ENCODE peak calls at places on chromosomes 5 and 9, in eight cellular contexts. One of them, this sample, is unnamed.

GRCh38 chr5:123083298-123083697 is 5.7 kb upstream of the PRDM6 start:
- DNase-seq in GM12878: no peak
- DNase-seq in SK-N-SH: no peak
- DNase-seq in Panc1: no peak
- DNase-seq in GM23338: no peak
- DNase-seq in HepG2: no peak
- DNase-seq in HCT116: no peak
- DNase-seq in K562: no peak
- DNase-seq in this sample: no peak

GRCh38 chr9:107274096-107274495 is 9.0 kb upstream of the RAD23B start:
- DNase-seq in GM12878: no peak
- DNase-seq in SK-N-SH: no peak
- DNase-seq in Panc1: no peak
- DNase-seq in GM23338: peak; percentile 52
- DNase-seq in HepG2: no peak
- DNase-seq in HCT116: no peak
- DNase-seq in K562: peak; percentile 49
- DNase-seq in this sample: no peak

GRCh38 chr9:135212961-135213360 is 125.5 kb downstream of the OLFM1 start:
- DNase-seq in GM12878: no peak
- DNase-seq in SK-N-SH: no peak
- DNase-seq in Panc1: no peak
- DNase-seq in GM23338: no peak
- DNase-seq in HepG2: no peak
- DNase-seq in HCT116: no peak
- DNase-seq in K562: no peak
- DNase-seq in this sample: no peak

GRCh38 chr5:40477856-40478546 is 201.7 kb upstream of the PTGER4 start:
- DNase-seq in GM12878: no peak
- DNase-seq in SK-N-SH: no peak
- DNase-seq in Panc1: peak; percentile 74
- DNase-seq in GM23338: no peak
- DNase-seq in HepG2: no peak
- DNase-seq in HCT116: no peak
- DNase-seq in K562: no peak
- DNase-seq in this sample: no peak

GRCh38 chr5:150847334-150847695 is 994 bp downstream of the IRGM start:
- DNase-seq in GM12878: no peak
- DNase-seq in SK-N-SH: peak; percentile 4
- DNase-seq in Panc1: no peak
- DNase-seq in GM23338: no peak
- DNase-seq in HepG2: no peak
- DNase-seq in HCT116: no peak
- DNase-seq in K562: no peak
- DNase-seq in this sample: no peak

GRCh38 chr9:93397664-93398381 is 53.7 kb upstream of the FAM120A start:
- DNase-seq in GM12878: no peak
- DNase-seq in SK-N-SH: no peak
- DNase-seq in Panc1: no peak
- DNase-seq in GM23338: no peak
- DNase-seq in HepG2: no peak
- DNase-seq in HCT116: no peak
- DNase-seq in K562: no peak
- DNase-seq in this sample: no peak

GRCh38 chr5:55711531-55712022 is 547 bp downstream of the SLC38A9 start:
- DNase-seq in GM12878: no peak
- DNase-seq in SK-N-SH: no peak
- DNase-seq in Panc1: no peak
- DNase-seq in GM23338: no peak
- DNase-seq in HepG2: no peak
- DNase-seq in HCT116: no peak
- DNase-seq in K562: no peak
- DNase-seq in this sample: no peak

GRCh38 chr5:68292316-68292715 is 76.8 kb downstream of the PIK3R1 start:
- DNase-seq in GM12878: no peak
- DNase-seq in SK-N-SH: no peak
- DNase-seq in Panc1: no peak
- DNase-seq in GM23338: no peak
- DNase-seq in HepG2: no peak
- DNase-seq in HCT116: no peak
- DNase-seq in K562: no peak
- DNase-seq in this sample: no peak

DNA sequence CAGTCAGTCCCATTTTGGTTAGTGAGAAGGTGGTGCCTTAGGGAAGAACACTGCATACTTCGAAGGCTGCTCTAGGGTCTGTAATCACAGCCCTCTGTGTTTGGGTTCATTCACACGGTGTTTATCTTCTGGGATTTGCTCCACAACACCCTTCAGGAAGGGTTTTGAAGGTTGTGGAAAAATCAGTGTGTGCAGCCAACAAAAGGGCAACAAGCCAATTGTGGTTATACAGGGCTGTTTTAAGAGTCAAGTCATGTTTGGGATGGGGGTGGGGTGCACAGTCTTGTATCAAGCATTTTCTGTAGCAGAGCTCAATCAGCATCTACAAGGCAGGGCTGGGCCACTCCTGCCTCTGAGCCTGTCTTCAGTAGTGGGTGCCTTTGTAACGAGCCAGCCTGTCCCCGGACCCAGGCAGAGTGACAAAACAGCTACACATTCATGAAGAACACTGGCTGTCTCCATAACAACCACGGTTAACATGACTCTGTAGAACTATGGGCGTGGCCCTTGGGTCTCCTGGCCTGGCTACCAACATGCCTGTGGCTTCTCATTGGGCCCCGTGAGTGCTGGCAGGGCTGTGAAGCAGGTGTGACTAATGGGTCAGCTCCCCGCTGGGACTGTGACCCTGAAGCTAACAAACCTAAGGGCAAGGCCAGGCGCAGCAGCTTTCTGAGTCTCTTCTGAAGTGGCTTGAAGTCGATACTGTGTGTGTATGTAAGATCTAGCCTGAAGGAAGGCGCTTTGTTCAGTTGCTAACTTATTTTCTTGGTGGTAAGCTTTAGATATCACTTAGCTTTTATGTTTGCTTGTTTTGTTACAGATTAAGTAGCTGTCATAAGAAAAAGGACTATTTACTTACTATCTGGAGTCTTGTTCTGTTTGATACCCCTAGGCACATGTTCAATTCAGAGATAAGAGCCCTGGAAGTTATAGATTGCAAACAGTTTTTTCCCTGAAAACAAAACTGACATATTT is 27.9 kb upstream of the GOLM1 start:
- DNase-seq in GM12878: no peak
- DNase-seq in SK-N-SH: peak; percentile 22
- DNase-seq in Panc1: peak; percentile 91
- DNase-seq in GM23338: peak; percentile 94
- DNase-seq in HepG2: peak; percentile 79
- DNase-seq in HCT116: peak; percentile 96
- DNase-seq in K562: peak; percentile 59
- DNase-seq in this sample: no peak
- TF ChIP-seq POLR2AphosphoS5 in GM12878: no peak
- TF ChIP-seq POLR2AphosphoS5 in SK-N-SH: no peak
- TF ChIP-seq POLR2AphosphoS5 in Panc1: peak; percentile 46
- TF ChIP-seq POLR2AphosphoS5 in GM23338: no peak
- TF ChIP-seq POLR2AphosphoS5 in HepG2: no peak
- TF ChIP-seq POLR2AphosphoS5 in HCT116: peak; percentile 34
- TF ChIP-seq POLR2AphosphoS5 in K562: no peak
- TF ChIP-seq POLR2AphosphoS5 in this sample: no peak

GRCh38 chr5:115389799-115390382 is 93.4 kb upstream of the CCDC112 start:
- DNase-seq in GM12878: no peak
- DNase-seq in SK-N-SH: no peak
- DNase-seq in Panc1: no peak
- DNase-seq in GM23338: peak; percentile 78
- DNase-seq in HepG2: no peak
- DNase-seq in HCT116: no peak
- DNase-seq in K562: no peak
- DNase-seq in this sample: no peak
- TF ChIP-seq REST in GM12878: no peak
- TF ChIP-seq REST in SK-N-SH: no peak
- TF ChIP-seq REST in Panc1: no peak
- TF ChIP-seq REST in GM23338: peak; percentile 26
- TF ChIP-seq REST in HepG2: no peak
- TF ChIP-seq REST in HCT116: no peak
- TF ChIP-seq REST in K562: no peak
- TF ChIP-seq REST in this sample: no peak

GRCh38 chr9:34992376-34992951 is 2.9 kb downstream of the DNAJB5 start:
- DNase-seq in GM12878: no peak
- DNase-seq in SK-N-SH: no peak
- DNase-seq in Panc1: no peak
- DNase-seq in GM23338: no peak
- DNase-seq in HepG2: peak; percentile 24
- DNase-seq in HCT116: peak; percentile 22
- DNase-seq in K562: peak; percentile 44
- DNase-seq in this sample: no peak

GRCh38 chr9:34995288-34996060 is 5.9 kb downstream of the DNAJB5 start:
- DNase-seq in GM12878: no peak
- DNase-seq in SK-N-SH: no peak
- DNase-seq in Panc1: no peak
- DNase-seq in GM23338: no peak
- DNase-seq in HepG2: peak; percentile 43
- DNase-seq in HCT116: no peak
- DNase-seq in K562: peak; percentile 42
- DNase-seq in this sample: no peak

GRCh38 chr9:34991833-34992375 is 2.4 kb downstream of the DNAJB5 start:
- DNase-seq in GM12878: no peak
- DNase-seq in SK-N-SH: no peak
- DNase-seq in Panc1: no peak
- DNase-seq in GM23338: peak; percentile 61
- DNase-seq in HepG2: peak; percentile 34
- DNase-seq in HCT116: peak; percentile 52
- DNase-seq in K562: peak; percentile 36
- DNase-seq in this sample: no peak

GRCh38 chr9:34994429-34995287 is 5.1 kb downstream of the DNAJB5 start:
- DNase-seq in GM12878: no peak
- DNase-seq in SK-N-SH: peak; percentile 80
- DNase-seq in Panc1: no peak
- DNase-seq in GM23338: peak; percentile 79
- DNase-seq in HepG2: peak; percentile 38
- DNase-seq in HCT116: peak; percentile 29
- DNase-seq in K562: peak; percentile 43
- DNase-seq in this sample: no peak

DNA sequence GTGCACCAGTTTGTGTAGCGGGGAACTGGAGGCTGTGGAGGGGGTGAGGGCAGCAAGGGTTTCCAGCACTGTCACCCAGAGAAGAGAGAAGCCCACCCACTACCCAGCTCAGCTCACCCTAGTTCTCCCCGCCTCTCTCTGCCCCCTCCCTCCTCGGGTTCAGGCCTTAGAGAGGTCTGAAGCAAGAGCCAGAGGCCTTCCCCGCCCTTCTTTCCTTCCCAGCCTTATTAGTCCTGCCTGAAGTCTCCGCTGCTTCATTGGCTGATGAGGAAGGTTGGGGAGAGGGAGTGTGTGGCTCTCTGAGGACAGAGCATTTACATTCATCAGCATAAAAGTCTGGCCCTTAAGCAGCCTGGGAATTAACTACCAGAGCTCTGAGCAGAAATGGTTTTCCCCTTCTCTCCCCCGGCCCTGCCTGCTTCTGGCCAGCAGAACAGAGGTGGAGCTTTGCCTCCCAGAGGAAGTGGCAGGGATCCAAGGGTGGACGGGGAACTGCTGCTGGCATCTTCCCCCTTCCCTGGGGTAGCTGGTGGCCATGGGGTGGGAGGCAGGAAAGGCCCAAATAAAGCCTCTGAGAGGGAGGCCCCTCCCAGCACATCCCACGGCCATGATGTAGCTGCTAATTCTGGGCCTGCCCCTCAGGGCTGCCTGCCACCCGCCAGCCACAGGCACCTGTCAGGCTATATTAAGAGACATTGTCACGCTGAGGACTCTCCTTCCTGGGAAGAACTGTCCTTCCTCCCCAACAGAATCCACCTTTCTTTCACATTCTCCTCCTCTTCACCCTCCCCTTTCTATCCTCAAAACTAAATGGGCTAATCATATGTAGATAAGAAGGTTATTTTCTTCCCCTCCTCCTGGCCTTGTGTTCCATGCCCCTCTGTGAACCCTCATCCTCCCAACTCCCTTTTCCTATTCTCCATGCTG is 4.2 kb downstream of the DNAJB5 start:
- DNase-seq in GM12878: no peak
- DNase-seq in SK-N-SH: peak; percentile 74
- DNase-seq in Panc1: no peak
- DNase-seq in GM23338: peak; percentile 59
- DNase-seq in HepG2: no peak
- DNase-seq in HCT116: no peak
- DNase-seq in K562: no peak
- DNase-seq in this sample: no peak
- TF ChIP-seq POLR2AphosphoS5 in GM12878: peak; percentile 33
- TF ChIP-seq POLR2AphosphoS5 in SK-N-SH: no peak
- TF ChIP-seq POLR2AphosphoS5 in Panc1: peak; percentile 13
- TF ChIP-seq POLR2AphosphoS5 in GM23338: no peak
- TF ChIP-seq POLR2AphosphoS5 in HepG2: no peak
- TF ChIP-seq POLR2AphosphoS5 in HCT116: no peak
- TF ChIP-seq POLR2AphosphoS5 in K562: no peak
- TF ChIP-seq POLR2AphosphoS5 in this sample: no peak

GRCh38 chr9:71590362-71590761 is 178.0 kb downstream of the CEMIP2 start:
- DNase-seq in GM12878: no peak
- DNase-seq in SK-N-SH: no peak
- DNase-seq in Panc1: no peak
- DNase-seq in GM23338: no peak
- DNase-seq in HepG2: no peak
- DNase-seq in HCT116: no peak
- DNase-seq in K562: no peak
- DNase-seq in this sample: no peak

GRCh38 chr9:71589612-71590011 is 178.7 kb downstream of the CEMIP2 start:
- DNase-seq in GM12878: no peak
- DNase-seq in SK-N-SH: no peak
- DNase-seq in Panc1: no peak
- DNase-seq in GM23338: no peak
- DNase-seq in HepG2: no peak
- DNase-seq in HCT116: no peak
- DNase-seq in K562: no peak
- DNase-seq in this sample: no peak

GRCh38 chr9:71592400-71592799 is 175.9 kb downstream of the CEMIP2 start:
- DNase-seq in GM12878: no peak
- DNase-seq in SK-N-SH: no peak
- DNase-seq in Panc1: no peak
- DNase-seq in GM23338: no peak
- DNase-seq in HepG2: no peak
- DNase-seq in HCT116: no peak
- DNase-seq in K562: no peak
- DNase-seq in this sample: no peak

DNA sequence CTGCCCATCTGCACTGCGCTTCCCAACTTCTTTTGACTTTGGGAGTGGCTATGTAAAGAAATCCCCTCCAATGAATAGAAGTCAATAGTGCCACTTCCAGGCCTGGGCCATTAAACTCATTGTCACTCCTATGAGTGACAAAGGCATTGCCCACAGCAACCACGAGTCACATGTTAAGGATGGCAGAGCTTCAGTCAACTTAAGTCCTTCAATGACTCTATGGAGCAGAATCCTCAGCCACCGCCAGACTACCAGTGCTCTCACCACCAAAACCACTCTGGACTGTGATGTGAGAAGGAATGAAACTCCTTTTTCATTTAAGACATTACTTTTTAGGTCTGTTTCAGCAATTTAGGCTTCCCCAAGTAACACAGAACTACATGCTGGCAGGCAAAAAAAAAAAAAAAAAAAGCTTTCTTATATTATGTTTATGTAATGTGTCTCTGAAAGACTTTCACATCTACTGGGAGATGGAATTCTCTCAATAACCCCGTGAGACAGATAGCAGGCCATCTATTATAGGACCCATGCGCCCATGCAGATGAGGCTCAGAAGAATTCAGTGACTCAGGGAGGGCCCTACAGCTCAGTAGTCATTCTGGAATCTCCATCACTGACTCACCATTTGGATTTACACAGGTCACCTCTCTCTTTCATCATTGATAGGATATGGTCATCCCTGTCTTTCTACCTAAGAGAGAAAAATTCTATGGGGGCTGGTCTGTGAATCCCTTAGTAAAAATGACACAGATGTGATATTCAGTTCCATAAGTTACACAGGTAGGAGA is 180.5 kb downstream of the CEMIP2 start:
- DNase-seq in GM12878: no peak
- DNase-seq in SK-N-SH: no peak
- DNase-seq in Panc1: no peak
- DNase-seq in GM23338: no peak
- DNase-seq in HepG2: no peak
- DNase-seq in HCT116: no peak
- DNase-seq in K562: no peak
- DNase-seq in this sample: no peak
- TF ChIP-seq REST in GM12878: no peak
- TF ChIP-seq REST in SK-N-SH: no peak
- TF ChIP-seq REST in Panc1: no peak
- TF ChIP-seq REST in GM23338: no peak
- TF ChIP-seq REST in HepG2: no peak
- TF ChIP-seq REST in HCT116: no peak
- TF ChIP-seq REST in K562: no peak
- TF ChIP-seq REST in this sample: no peak

This sample was measured in HL-60.